ENCODE peak calls at places on chromosome 20, in ten cellular contexts. C is small intestine, Z is stomach, T is SK-N-SH, L is uterus, P is prostate gland, S is left ventricle myocardium inferior, G is tibial nerve, Y is pancreas, A is body of pancreas. W is an unnamed sample.

GRCh38 chr20:539236-539635 is 4.4 kb downstream of the CSNK2A1 start:
- DNase-seq in C (no peak), Z (no peak), T (no peak), L (no peak), P (no peak), S (no peak), G (no peak), Y (no peak), A (no peak), W (no peak)

GRCh38 chr20:32972181-32973076 is 31.8 kb downstream of the SUN5 start:
- DNase-seq in C (peak; percentile 76), Z (no peak), T (no peak), L (no peak), P (no peak), S (no peak), G (no peak), Y (no peak), A (no peak), W (peak; percentile 84)

GRCh38 chr20:41058007-41058673 is 29.5 kb downstream of the TOP1 start:
- DNase-seq in C (no peak), Z (no peak), T (peak; percentile 40), L (no peak), P (no peak), S (no peak), G (no peak), Y (no peak), A (no peak), W (no peak)

GRCh38 chr20:1266167-1266973 is at the start of gene SNPH:
- DNase-seq in C (peak; percentile 64), Z (peak; percentile 77), T (peak; percentile 85), L (peak; percentile 85), P (peak; percentile 58), S (peak; percentile 84), G (peak; percentile 33), Y (peak; percentile 71), A (peak; percentile 81), W (peak; percentile 63)

GRCh38 chr20:13684566-13685222 is 46.0 kb upstream of the TASP1 start:
- DNase-seq in C (no peak), Z (no peak), T (no peak), L (no peak), P (no peak), S (no peak), G (no peak), Y (no peak), A (no peak), W (no peak)

GRCh38 chr20:31684153-31685003 is 38.3 kb downstream of the BCL2L1 start:
- DNase-seq in C (no peak), Z (no peak), T (no peak), L (no peak), P (no peak), S (no peak), G (no peak), Y (no peak), A (no peak), W (no peak)

GRCh38 chr20:34968020-34968775 is 12.5 kb downstream of the MYH7B start:
- DNase-seq in C (no peak), Z (no peak), T (no peak), L (no peak), P (no peak), S (no peak), G (no peak), Y (no peak), A (no peak), W (no peak)

GRCh38 chr20:25310268-25310920 is 62.5 kb downstream of the PYGB start:
- DNase-seq in C (peak; percentile 95), Z (peak; percentile 58), T (peak; percentile 81), L (peak; percentile 75), P (no peak), S (no peak), G (peak; percentile 41), Y (no peak), A (peak; percentile 32), W (no peak)

GRCh38 chr20:4820833-4821518 is 99.3 kb downstream of the PRND start:
- DNase-seq in C (no peak), Z (no peak), T (no peak), L (peak; percentile 75), P (no peak), S (no peak), G (peak; percentile 35), Y (no peak), A (no peak), W (no peak)

GRCh38 chr20:6036213-6036612 is 17.6 kb downstream of the LRRN4 start:
- DNase-seq in C (no peak), Z (no peak), T (no peak), L (no peak), P (no peak), S (no peak), G (no peak), Y (no peak), A (no peak), W (no peak)

GRCh38 chr20:60057866-60058807 is 99.9 kb downstream of the CDH26 start:
- DNase-seq in C (no peak), Z (no peak), T (no peak), L (no peak), P (no peak), S (peak; percentile 42), G (no peak), Y (no peak), A (peak; percentile 21), W (no peak)

GRCh38 chr20:6832811-6833210 is 65.3 kb downstream of the BMP2 start:
- DNase-seq in C (no peak), Z (no peak), T (no peak), L (no peak), P (no peak), S (no peak), G (no peak), Y (no peak), A (no peak), W (no peak)

GRCh38 chr20:35641743-35642142 is 23.0 kb downstream of the CPNE1 start:
- DNase-seq in C (no peak), Z (no peak), T (no peak), L (no peak), P (no peak), S (no peak), G (no peak), Y (no peak), A (no peak), W (no peak)

GRCh38 chr20:45049438-45049837 is 51.5 kb downstream of the KCNS1 start:
- DNase-seq in C (no peak), Z (no peak), T (no peak), L (no peak), P (no peak), S (no peak), G (no peak), Y (no peak), A (no peak), W (no peak)
- H3K36me3 ChIP-seq in C (peaks cover 8% of the 10 kb centered on the region), Z (peaks cover 8% of the 10 kb centered on the region), T (no peaks in the 10 kb centered on the region), L (no peaks in the 10 kb centered on the region), P (no peaks in the 10 kb centered on the region), S (no peaks in the 10 kb centered on the region), G (no peaks in the 10 kb centered on the region), Y (no peaks in the 10 kb centered on the region), A (no peaks in the 10 kb centered on the region), W (peaks cover 49% of the 10 kb centered on the region)

GRCh38 chr20:57671662-57672061 is 38.2 kb downstream of the PMEPA1 start:
- DNase-seq in C (no peak), Z (no peak), T (peak; percentile 57), L (no peak), P (no peak), S (no peak), G (no peak), Y (no peak), A (no peak), W (no peak)

GRCh38 chr20:57672164-57672563 is 37.7 kb downstream of the PMEPA1 start:
- DNase-seq in C (no peak), Z (no peak), T (peak; percentile 72), L (peak; percentile 45), P (no peak), S (peak; percentile 74), G (no peak), Y (no peak), A (peak; percentile 36), W (no peak)

GRCh38 chr20:57670288-57671071 is 39.3 kb downstream of the PMEPA1 start:
- DNase-seq in C (no peak), Z (no peak), T (no peak), L (no peak), P (no peak), S (no peak), G (no peak), Y (no peak), A (peak; percentile 28), W (no peak)

GRCh38 chr20:57671072-57671391 is 38.8 kb downstream of the PMEPA1 start:
- DNase-seq in C (no peak), Z (no peak), T (no peak), L (no peak), P (no peak), S (no peak), G (no peak), Y (no peak), A (no peak), W (no peak)

DNA sequence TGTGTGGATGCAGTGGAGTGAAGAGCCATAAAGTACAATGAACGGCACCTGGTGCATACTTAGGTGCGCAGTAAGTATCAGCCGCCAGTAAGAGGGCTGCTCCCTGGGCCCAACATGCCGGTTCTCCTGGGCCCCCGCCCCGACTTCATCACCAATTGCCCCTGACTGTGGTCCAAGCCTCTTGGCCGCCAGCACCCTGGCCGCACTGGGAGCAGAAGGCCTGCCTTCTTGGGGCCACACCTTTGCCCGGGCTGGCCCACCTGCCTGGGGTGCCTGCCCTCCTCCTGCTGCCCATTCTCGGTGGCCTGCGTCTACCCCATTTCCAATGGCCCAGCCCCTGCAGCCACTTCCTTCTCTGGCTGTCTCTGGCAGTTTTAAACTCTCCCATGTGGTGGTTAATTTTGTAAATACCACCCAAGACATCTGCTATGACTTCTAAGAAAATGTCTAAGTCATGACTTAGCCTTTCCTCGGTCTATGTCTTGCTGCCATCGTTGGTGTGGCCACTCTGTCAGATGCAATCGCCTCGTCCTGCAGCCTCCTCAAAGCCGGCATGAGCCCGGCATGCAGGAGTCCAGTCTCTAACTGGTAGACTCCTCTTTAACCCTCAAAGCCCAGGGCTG is 36.8 kb downstream of the PMEPA1 start:
- DNase-seq in C (no peak), Z (no peak), T (no peak), L (no peak), P (no peak), S (no peak), G (no peak), Y (no peak), A (no peak), W (no peak)
- H3K4me1 ChIP-seq in C (peaks cover under 1% of the 10 kb centered on the region), Z (peaks cover 39% of the 10 kb centered on the region), T (peaks cover 84% of the 10 kb centered on the region), L (peaks cover 5% of the 10 kb centered on the region), P (peaks cover 56% of the 10 kb centered on the region), S (peaks cover 88% of the 10 kb centered on the region), G (no peaks in the 10 kb centered on the region), Y (no peaks in the 10 kb centered on the region), A (peaks cover 18% of the 10 kb centered on the region), W (no peaks in the 10 kb centered on the region)

DNA sequence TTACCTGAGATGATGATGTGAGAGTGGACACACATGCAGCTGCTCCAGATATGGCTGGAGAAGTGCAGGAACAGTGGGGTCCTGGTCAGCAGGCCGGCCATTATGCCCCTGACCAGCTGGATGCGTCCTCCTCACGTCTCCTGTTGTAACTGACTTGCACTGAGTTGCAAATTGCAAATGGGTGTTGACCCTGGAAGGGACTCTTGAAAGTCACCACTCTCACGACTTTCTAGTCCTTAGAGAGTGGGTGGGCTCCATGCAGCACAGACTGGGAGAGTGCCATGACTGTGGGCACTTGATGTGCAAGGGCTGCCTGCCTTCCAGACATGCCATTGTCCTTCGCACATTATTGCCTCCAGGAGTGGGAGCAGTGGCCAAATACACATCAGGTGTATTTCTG is 10.8 kb downstream of the FAM83D start:
- DNase-seq in C (no peak), Z (no peak), T (no peak), L (no peak), P (no peak), S (no peak), G (no peak), Y (no peak), A (no peak), W (no peak)
- H3K36me3 ChIP-seq in C (no peaks in the 10 kb centered on the region), Z (peaks cover 9% of the 10 kb centered on the region), T (peaks cover 14% of the 10 kb centered on the region), L (no peaks in the 10 kb centered on the region), P (no peaks in the 10 kb centered on the region), S (no peaks in the 10 kb centered on the region), G (no peaks in the 10 kb centered on the region), Y (no peaks in the 10 kb centered on the region), A (no peaks in the 10 kb centered on the region), W (no peaks in the 10 kb centered on the region)

GRCh38 chr20:23120261-23120660 is 34.1 kb upstream of the CD93 start:
- DNase-seq in C (no peak), Z (no peak), T (no peak), L (no peak), P (no peak), S (no peak), G (no peak), Y (no peak), A (no peak), W (no peak)
- H3K4me1 ChIP-seq in C (no peaks in the 10 kb centered on the region), Z (peaks cover 20% of the 10 kb centered on the region), T (no peaks in the 10 kb centered on the region), L (no peaks in the 10 kb centered on the region), P (no peaks in the 10 kb centered on the region), S (peaks cover 43% of the 10 kb centered on the region), G (no peaks in the 10 kb centered on the region), Y (no peaks in the 10 kb centered on the region), A (peaks cover 5% of the 10 kb centered on the region), W (no peaks in the 10 kb centered on the region)